ENCODE peak calls at places on chromosome 5, in six cellular contexts. H is GM12891, A is GM12878, M is H1, P is HepG2, I is K562. U is an unnamed sample.

GRCh38 chr5:76813982-76814562 is 4.8 kb upstream of the F2RL1 start:
- DNase-seq in I (no peak), P (peak), A (no peak), H (no peak), M (no peak), U (no peak)

GRCh38 chr5:172897691-172898512 is 61.3 kb upstream of the RPL26L1 start:
- DNase-seq in P (no peak), A (no peak), H (no peak), I (no peak), M (no peak), U (no peak)

GRCh38 chr5:155091063-155091648 is 77.6 kb downstream of the KIF4B start:
- DNase-seq in H (no peak), M (no peak), A (no peak), P (no peak), I (no peak), U (no peak)

GRCh38 chr5:110510146-110510545 is 216.3 kb downstream of the TMEM232 start:
- DNase-seq in H (no peak), P (no peak), I (no peak), A (no peak), M (no peak), U (no peak)

GRCh38 chr5:24068507-24068906 is 561.1 kb downstream of the PRDM9 start:
- DNase-seq in M (no peak), I (no peak), H (no peak), P (no peak), A (no peak), U (no peak)

GRCh38 chr5:68220260-68220659 is 4.7 kb downstream of the PIK3R1 start:
- DNase-seq in A (no peak), M (no peak), H (no peak), I (no peak), P (no peak), U (no peak)

GRCh38 chr5:173764321-173765029 is 123.7 kb upstream of the CPEB4 start:
- DNase-seq in I (peak), A (no peak), H (no peak), M (no peak), P (peak), U (no peak)

GRCh38 chr5:151896041-151896691 is 28.5 kb downstream of the GLRA1 start:
- DNase-seq in M (peak), A (no peak), P (no peak), H (no peak), I (no peak), U (no peak)

GRCh38 chr5:168974081-168974480 is 326.9 kb downstream of the SLIT3 start:
- DNase-seq in M (no peak), P (no peak), H (no peak), I (no peak), A (no peak), U (no peak)

GRCh38 chr5:115243412-115243811 is 19.3 kb downstream of the PGGT1B start:
- DNase-seq in M (no peak), A (no peak), I (no peak), P (no peak), H (no peak), U (no peak)

GRCh38 chr5:37248387-37248969 is 698 bp downstream of the CPLANE1 start:
- DNase-seq in M (no peak), A (peak), I (no peak), P (no peak), H (no peak), U (no peak)

GRCh38 chr5:92177926-92178487 is 794.9 kb upstream of the ARRDC3 start:
- DNase-seq in M (no peak), A (no peak), P (no peak), I (no peak), H (no peak), U (no peak)

GRCh38 chr5:12237837-12238575 is 333.8 kb upstream of the CTNND2 start:
- DNase-seq in H (no peak), I (no peak), M (peak), P (no peak), A (no peak), U (no peak)

GRCh38 chr5:3597727-3598082 is 2.1 kb downstream of the IRX1 start:
- DNase-seq in A (no peak), H (no peak), I (no peak), P (no peak), M (no peak), U (no peak)

GRCh38 chr5:105274079-105274478 is 1711.5 kb upstream of the NUDT12 start:
- DNase-seq in I (no peak), M (no peak), H (no peak), A (no peak), P (no peak), U (no peak)

GRCh38 chr5:126370796-126371718 is 52.2 kb upstream of the GRAMD2B start:
- DNase-seq in M (no peak), P (peak), H (no peak), A (no peak), I (no peak), U (no peak)

GRCh38 chr5:39423331-39423751 is 1.4 kb downstream of the DAB2 start:
- DNase-seq in M (no peak), I (no peak), P (no peak), H (no peak), A (no peak), U (no peak)

GRCh38 chr5:1515921-1516571 is 7.7 kb downstream of the LPCAT1 start:
- DNase-seq in H (no peak), I (peak), P (peak), A (no peak), M (no peak), U (no peak)

GRCh38 chr5:77425998-77426659 is 66.0 kb downstream of the WDR41 start:
- DNase-seq in A (no peak), M (no peak), P (peak), H (no peak), I (no peak), U (no peak)

GRCh38 chr5:170584446-170584845 is 80.6 kb downstream of the KCNIP1 start:
- DNase-seq in H (no peak), A (no peak), M (no peak), P (no peak), I (no peak), U (no peak)

GRCh38 chr5:96001262-96001661 is 39.6 kb upstream of the ELL2 start:
- DNase-seq in H (no peak), P (peak), M (no peak), I (no peak), A (no peak), U (no peak)

GRCh38 chr5:37668524-37669047 is 171.3 kb downstream of the GDNF start:
- DNase-seq in M (no peak), I (peak), A (no peak), P (peak), H (no peak), U (no peak)

GRCh38 chr5:78889759-78890158 is 95.4 kb downstream of the ARSB start:
- DNase-seq in P (no peak), H (no peak), I (no peak), M (no peak), A (no peak), U (no peak)

GRCh38 chr5:135543151-135543818 is 7.5 kb upstream of the NEUROG1 start:
- DNase-seq in H (no peak), P (no peak), I (no peak), A (no peak), M (no peak), U (no peak)

GRCh38 chr5:40221796-40222195 is 457.9 kb upstream of the PTGER4 start:
- DNase-seq in H (no peak), M (no peak), P (no peak), A (no peak), I (no peak), U (no peak)

GRCh38 chr5:4258170-4258569 is 662.5 kb downstream of the IRX1 start:
- DNase-seq in M (no peak), H (no peak), A (no peak), I (no peak), P (no peak), U (no peak)

GRCh38 chr5:34522599-34523381 is 133.3 kb upstream of the RAI14 start:
- DNase-seq in A (no peak), P (peak), I (peak), H (peak), M (peak), U (peak)
- TF ChIP-seq POLR2AphosphoS5 in A (no peak), P (no peak), I (no peak), H (no peak), M (no peak), U (no peak)

GRCh38 chr5:180303226-180304015 is 11.5 kb upstream of the MAPK9 start:
- DNase-seq in H (no peak), I (no peak), P (peak), M (no peak), A (no peak), U (no peak)

GRCh38 chr5:180304016-180304292 is 12.1 kb upstream of the MAPK9 start:
- DNase-seq in H (no peak), M (no peak), A (no peak), I (no peak), P (no peak), U (no peak)

GRCh38 chr5:180301253-180301652 is 9.4 kb upstream of the MAPK9 start:
- DNase-seq in I (no peak), H (no peak), M (no peak), A (no peak), P (no peak), U (no peak)

GRCh38 chr5:180304431-180305375 is 12.8 kb upstream of the MAPK9 start:
- DNase-seq in M (no peak), A (no peak), P (no peak), H (no peak), I (no peak), U (no peak)

DNA sequence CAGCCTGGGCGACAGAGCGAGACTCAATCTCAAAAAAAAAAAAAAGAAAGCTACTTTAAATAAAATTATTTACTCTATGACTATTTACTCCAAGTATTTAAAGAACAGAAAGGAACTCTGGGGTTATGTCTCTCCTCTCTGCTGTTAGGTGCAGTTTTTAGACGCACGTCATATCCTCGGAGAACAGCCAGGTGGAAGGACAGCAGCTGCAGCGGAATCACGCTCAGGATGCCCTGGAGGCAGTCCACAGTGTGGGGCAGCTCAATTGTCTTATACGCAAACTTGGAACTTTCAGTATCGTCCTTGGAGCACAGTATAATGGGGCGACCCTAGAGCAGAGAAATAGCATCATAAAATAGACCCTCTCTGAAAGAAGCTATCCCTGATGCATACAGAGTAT is 10.4 kb upstream of the MAPK9 start:
- DNase-seq in P (no peak), H (no peak), M (no peak), I (no peak), A (no peak), U (no peak)
- TF ChIP-seq TAF1 in P (no peak), H (no peak), M (no peak), I (no peak), A (no peak), U (no peak)

DNA sequence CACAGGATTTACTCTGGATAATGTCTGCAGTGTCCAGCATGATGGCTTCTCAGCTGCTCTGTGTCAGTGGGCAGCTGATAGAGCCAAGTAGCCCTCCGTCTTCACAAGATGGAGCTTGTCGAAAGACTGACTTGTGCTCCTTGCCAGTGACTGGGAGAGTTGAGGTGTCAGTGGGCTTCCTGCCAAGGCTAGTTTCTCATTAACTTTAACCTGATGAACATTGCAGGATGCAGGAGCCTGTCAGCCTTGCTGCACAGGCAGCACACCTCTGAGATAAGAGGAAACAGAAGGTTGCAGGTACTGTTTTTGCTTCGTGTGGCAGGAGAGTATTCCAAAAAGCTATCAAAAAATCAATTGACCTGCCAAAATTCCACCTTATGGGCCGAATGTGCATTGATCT is 171.3 kb upstream of the SGCD start:
- DNase-seq in M (no peak), A (no peak), I (no peak), P (no peak), H (no peak), U (no peak)
- TF ChIP-seq POLR2A in M (no peak), A (no peak), I (no peak), P (no peak), H (no peak), U (no peak)

DNA sequence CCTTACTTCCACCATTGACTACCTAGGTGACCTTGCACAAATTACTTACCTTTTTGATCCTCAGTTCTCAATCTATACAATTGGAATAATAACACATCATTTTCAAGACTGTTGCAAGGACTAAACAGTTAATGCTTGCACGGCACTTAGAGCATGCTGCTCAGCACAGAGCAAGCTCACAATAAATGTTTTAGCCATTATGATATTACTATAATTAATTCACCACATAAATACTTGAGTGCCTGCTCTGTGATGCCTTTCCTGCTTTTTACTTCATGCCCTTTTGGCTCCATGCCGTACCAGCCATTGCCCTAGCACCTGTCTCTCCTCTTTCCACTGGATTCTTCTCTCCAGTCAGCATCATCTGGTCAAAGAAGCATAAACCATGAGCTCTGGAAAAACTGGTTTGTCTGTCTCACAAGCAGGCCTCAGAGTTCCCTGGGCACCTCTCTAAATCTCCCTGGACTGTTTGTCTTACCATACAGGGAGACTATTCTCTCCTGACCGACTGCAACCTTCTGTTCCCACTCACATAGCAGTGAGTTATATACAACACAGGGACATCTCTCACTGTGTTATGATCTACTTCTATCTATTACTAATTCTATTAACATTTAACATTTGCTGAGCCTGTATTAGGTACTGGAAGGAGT is 260.4 kb upstream of the ADRA1B start:
- DNase-seq in I (no peak), A (no peak), H (no peak), M (no peak), P (no peak), U (no peak)
- TF ChIP-seq POLR2AphosphoS5 in I (no peak), A (no peak), H (no peak), M (no peak), P (no peak), U (no peak)

DNA sequence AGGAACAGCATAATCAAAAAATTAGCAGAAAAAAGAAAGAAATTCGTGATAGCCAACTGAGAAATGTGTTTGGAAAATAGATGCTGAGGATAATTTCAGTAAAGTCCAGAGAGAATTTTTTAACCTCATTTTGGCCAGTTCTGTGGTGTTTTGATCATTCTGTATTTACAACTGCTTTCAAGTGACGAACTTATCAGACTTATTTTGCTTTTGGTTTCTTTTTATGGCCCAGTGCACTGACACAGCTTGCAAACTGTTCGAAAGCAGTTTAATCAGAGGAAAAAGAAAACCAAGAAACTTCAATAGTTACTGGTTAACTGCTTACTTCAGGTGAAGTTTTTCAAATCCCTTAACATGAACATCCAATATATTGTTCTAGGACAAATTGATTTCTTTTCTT is 1.9 kb downstream of the SDHA start:
- DNase-seq in H (no peak), A (no peak), P (no peak), M (no peak), I (no peak), U (no peak)
- TF ChIP-seq TAF1 in H (no peak), A (no peak), P (no peak), M (no peak), I (no peak), U (no peak)

GRCh38 chr5:97489010-97489840 is 306.2 kb upstream of the RIOK2 start:
- DNase-seq in P (no peak), I (no peak), A (no peak), H (no peak), M (no peak), U (no peak)
- TF ChIP-seq POLR2A in P (no peak), I (no peak), A (no peak), H (no peak), M (no peak), U (no peak)

GRCh38 chr5:177440990-177441780 is 5.4 kb upstream of the PRR7 start:
- DNase-seq in A (no peak), I (no peak), H (no peak), P (no peak), M (no peak), U (no peak)

GRCh38 chr5:177444106-177445051 is 2.2 kb upstream of the PRR7 start:
- DNase-seq in I (no peak), A (no peak), H (no peak), P (no peak), M (no peak), U (no peak)

GRCh38 chr5:177445052-177446016 is 1.3 kb upstream of the PRR7 start:
- DNase-seq in P (no peak), A (no peak), I (no peak), H (no peak), M (no peak), U (no peak)

GRCh38 chr5:177442066-177442836 is 4.4 kb upstream of the PRR7 start:
- DNase-seq in A (no peak), P (no peak), H (no peak), M (no peak), I (no peak), U (no peak)

GRCh38 chr5:177443144-177443983 is 3.2 kb upstream of the PRR7 start:
- DNase-seq in P (no peak), M (no peak), A (no peak), H (no peak), I (no peak), U (no peak)
- TF ChIP-seq POLR2AphosphoS5 in P (no peak), M (no peak), A (peak), H (no peak), I (peak), U (no peak)

GRCh38 chr5:144315994-144316634 is 145.4 kb downstream of the KCTD16 start:
- DNase-seq in M (no peak), P (peak), H (no peak), A (no peak), I (no peak), U (no peak)
- TF ChIP-seq TAF1 in M (no peak), P (no peak), H (no peak), A (no peak), I (no peak), U (no peak)

DNA sequence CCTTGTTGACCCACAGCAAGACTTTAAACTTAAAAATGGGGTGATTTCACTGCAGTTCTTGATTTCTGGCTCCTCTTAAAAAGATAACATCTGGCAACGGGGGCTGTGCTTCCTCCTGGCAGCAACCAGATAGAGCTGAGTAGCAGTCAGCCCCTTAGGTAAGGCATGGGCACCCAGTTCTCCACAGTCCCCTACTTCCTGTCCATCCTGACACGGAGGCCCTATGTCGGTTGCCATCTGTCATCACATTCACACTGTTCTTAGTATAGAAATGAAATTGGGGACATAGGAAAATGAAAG is 11.7 kb downstream of the CD74 start:
- DNase-seq in A (no peak), H (no peak), I (no peak), M (no peak), P (no peak), U (no peak)
- TF ChIP-seq POLR2A in A (no peak), H (peak), I (no peak), M (no peak), P (no peak), U (peak)